ENCODE peak calls at places on chromosomes 4 and X, in eight cellular contexts. A is ovary, W is WERI-Rb-1, N is foreskin fibroblast, D is nephron progenitor cell, K is left cardiac atrium, O is HCEC 1CT, F is NCI-H2171 treated with DMSO at 0.1 percent for 48 hours. I is an unnamed sample.

GRCh38 chr4:105135746-105136145 is 10.9 kb upstream of the TET2 start:
- DNase-seq in K (no peak), F (no peak), N (no peak), A (no peak), D (no peak), O (no peak), W (no peak), I (no peak)

GRCh38 chrX:73817381-73818199 is 254.6 kb downstream of the CHIC1 start:
- DNase-seq in N (no peak), D (no peak), F (no peak), W (no peak), A (no peak), O (peak; percentile 39), K (no peak), I (no peak)

GRCh38 chrX:136747003-136747986 is 33.4 kb downstream of the ARHGEF6 start:
- DNase-seq in W (no peak), F (peak; percentile 46), D (no peak), N (no peak), O (no peak), K (no peak), A (no peak), I (no peak)

GRCh38 chr4:141346144-141346543 is 125.4 kb downstream of the ZNF330 start:
- DNase-seq in A (no peak), F (peak; percentile 12), O (peak; percentile 56), W (peak; percentile 19), K (no peak), N (peak; percentile 48), D (no peak), I (no peak)

GRCh38 chr4:85933306-85933640 is 426.6 kb downstream of the MAPK10 start:
- DNase-seq in K (no peak), D (no peak), N (no peak), F (no peak), W (no peak), A (no peak), O (no peak), I (no peak)

GRCh38 chrX:20913760-20914159 is 460.5 kb upstream of the CNKSR2 start:
- DNase-seq in N (no peak), W (no peak), D (peak; percentile 79), K (no peak), F (no peak), A (no peak), O (no peak), I (no peak)

GRCh38 chr4:82898322-82899243 is 2.0 kb upstream of the THAP9 start:
- DNase-seq in W (no peak), N (peak; percentile 70), O (peak; percentile 59), D (no peak), A (no peak), K (peak; percentile 34), F (no peak), I (no peak)

GRCh38 chr4:6755088-6755753 is 27.3 kb upstream of the KIAA0232 start:
- DNase-seq in O (no peak), F (no peak), N (no peak), W (no peak), K (no peak), A (peak; percentile 63), D (no peak), I (no peak)

GRCh38 chr4:178080312-178080711 is 638.1 kb upstream of the AGA start:
- DNase-seq in W (no peak), O (no peak), D (no peak), F (no peak), K (no peak), N (no peak), A (no peak), I (no peak)

GRCh38 chrX:9676311-9676710 is 89.3 kb downstream of the GPR143 start:
- DNase-seq in A (no peak), O (no peak), W (no peak), F (no peak), D (no peak), N (peak; percentile 58), K (no peak), I (no peak)

GRCh38 chr4:19807505-19807904 is 444.2 kb upstream of the SLIT2 start:
- DNase-seq in N (peak; percentile 36), K (no peak), A (no peak), D (no peak), W (no peak), O (peak; percentile 74), F (no peak), I (no peak)

GRCh38 chrX:151987108-151987507 is 12.6 kb upstream of the GABRE start:
- DNase-seq in N (no peak), K (no peak), A (no peak), O (no peak), F (no peak), W (no peak), D (no peak), I (no peak)

GRCh38 chr4:53088132-53088531 is 226.0 kb downstream of the RASL11B start:
- DNase-seq in D (no peak), N (no peak), F (no peak), A (no peak), O (no peak), W (no peak), K (no peak), I (no peak)

GRCh38 chrX:46326161-46326560 is 219.1 kb downstream of the ZNF674 start:
- DNase-seq in D (no peak), O (no peak), F (no peak), W (no peak), A (no peak), K (no peak), N (peak; percentile 14), I (no peak)

GRCh38 chrX:102746134-102746584 is 25.6 kb downstream of the GPRASP3 start:
- DNase-seq in F (no peak), W (peak; percentile 34), O (no peak), A (peak; percentile 69), D (peak; percentile 5), K (peak; percentile 60), N (peak; percentile 16), I (peak; percentile 46)

GRCh38 chrX:76026292-76026691 is 146.6 kb upstream of the PBDC1 start:
- DNase-seq in W (no peak), A (no peak), F (no peak), O (no peak), N (no peak), D (no peak), K (no peak), I (no peak)

GRCh38 chr4:8832130-8832930 is 39.3 kb downstream of the HMX1 start:
- DNase-seq in D (no peak), N (peak; percentile 2), F (peak; percentile 92), A (no peak), W (peak; percentile 46), K (no peak), O (no peak), I (no peak)

GRCh38 chr4:156568479-156568878 is 403.1 kb downstream of the PDGFC start:
- DNase-seq in A (no peak), D (no peak), F (no peak), N (no peak), O (no peak), K (no peak), W (no peak), I (no peak)

GRCh38 chr4:56683455-56683854 is 2.4 kb upstream of the HOPX start:
- DNase-seq in K (no peak), D (no peak), O (no peak), F (no peak), N (no peak), W (no peak), A (no peak), I (no peak)

GRCh38 chr4:153318696-153319320 is 25.7 kb upstream of the MND1 start:
- DNase-seq in D (peak; percentile 17), K (no peak), W (peak; percentile 42), F (peak; percentile 29), A (no peak), N (peak; percentile 16), O (peak; percentile 30), I (no peak)

GRCh38 chr4:83361416-83362196 is 27.0 kb upstream of the HPSE start:
- DNase-seq in K (no peak), F (no peak), W (no peak), A (no peak), D (no peak), O (no peak), N (no peak), I (no peak)

GRCh38 chrX:131752493-131753198 is 208.8 kb downstream of the OR13H1 start:
- DNase-seq in O (no peak), F (no peak), K (peak; percentile 82), D (no peak), A (peak; percentile 80), W (peak; percentile 84), N (no peak), I (no peak)

GRCh38 chr4:27016551-27016950 is 155.9 kb downstream of the STIM2 start:
- DNase-seq in D (no peak), F (no peak), K (no peak), O (no peak), A (no peak), W (no peak), N (no peak), I (no peak)

GRCh38 chr4:6115342-6115741 is 85.0 kb downstream of the JAKMIP1 start:
- DNase-seq in A (no peak), D (no peak), K (no peak), N (no peak), F (no peak), W (no peak), O (no peak), I (no peak)

GRCh38 chr4:55364691-55365346 is 18.8 kb downstream of the SRD5A3 start:
- DNase-seq in N (no peak), W (no peak), D (no peak), F (no peak), K (no peak), A (no peak), O (no peak), I (no peak)